ENCODE peak calls at places on chromosomes 2 and 18, in six cellular contexts. F, J, H, B, R and A are unnamed samples. For H3K4me1, the result is how much of the 10 kb centered on the place peaks cover.

GRCh38 chr18:21489119-21489750 is 111.3 kb downstream of the ESCO1 start:
- DNase-seq in F (peak), J (peak), H (no peak), B (peak), R (peak), A (no peak)

GRCh38 chr18:1691860-1692259 is 787.2 kb downstream of the ADCYAP1 start:
- DNase-seq in F (no peak), J (no peak), H (no peak), B (no peak), R (no peak), A (no peak)

GRCh38 chr2:219737270-219737691 is 109.9 kb downstream of the SLC4A3 start:
- DNase-seq in F (peak), J (no peak), H (no peak), B (peak), R (no peak), A (no peak)

GRCh38 chr18:28176933-28177827 is at the start of gene CDH2:
- DNase-seq in F (peak), J (peak), H (peak), B (peak), R (peak), A (peak)

GRCh38 chr2:170101789-170102188 is 76.2 kb upstream of the MYO3B start:
- DNase-seq in F (no peak), J (no peak), H (no peak), B (no peak), R (peak), A (no peak)

GRCh38 chr2:203623104-203623503 is 83.3 kb upstream of the CD28 start:
- DNase-seq in F (peak), J (no peak), H (no peak), B (peak), R (no peak), A (no peak)

GRCh38 chr2:88560619-88561307 is 66.5 kb downstream of the EIF2AK3 start:
- DNase-seq in F (no peak), J (no peak), H (no peak), B (no peak), R (no peak), A (no peak)

GRCh38 chr2:61978522-61978921 is 73.0 kb downstream of the COMMD1 start:
- DNase-seq in F (no peak), J (no peak), H (no peak), B (no peak), R (no peak), A (no peak)

GRCh38 chr2:70817284-70817954 is 3.0 kb downstream of the CLEC4F start:
- DNase-seq in F (no peak), J (no peak), H (no peak), B (no peak), R (no peak), A (no peak)

GRCh38 chr2:113974727-113975126 is 84.8 kb downstream of the ACTR3 start:
- DNase-seq in F (no peak), J (no peak), H (no peak), B (no peak), R (no peak), A (no peak)

GRCh38 chr2:122927217-122927616 is 1097.9 kb upstream of the CNTNAP5 start:
- DNase-seq in F (no peak), J (peak), H (no peak), B (no peak), R (no peak), A (no peak)

GRCh38 chr2:164178835-164179470 is 442.3 kb downstream of the GRB14 start:
- DNase-seq in F (peak), J (no peak), H (no peak), B (peak), R (no peak), A (no peak)

GRCh38 chr2:10447300-10448207 is 573 bp downstream of the ODC1 start:
- DNase-seq in F (peak), J (no peak), H (no peak), B (peak), R (peak), A (no peak)

GRCh38 chr2:98569197-98569793 is 39.0 kb downstream of the COA5 start:
- DNase-seq in F (peak), J (peak), H (peak), B (no peak), R (peak), A (peak)

GRCh38 chr2:236208281-236208900 is 40.2 kb upstream of the GBX2 start:
- DNase-seq in F (no peak), J (no peak), H (no peak), B (no peak), R (no peak), A (no peak)

GRCh38 chr2:240387669-240388358 is 47.6 kb upstream of the GPC1 start:
- DNase-seq in F (peak), J (no peak), H (peak), B (peak), R (no peak), A (no peak)

GRCh38 chr2:211737282-211737681 is 801.3 kb downstream of the ERBB4 start:
- DNase-seq in F (peak), J (no peak), H (no peak), B (no peak), R (no peak), A (no peak)

GRCh38 chr2:46119453-46119852 is 177.8 kb upstream of the EPAS1 start:
- DNase-seq in F (peak), J (no peak), H (no peak), B (no peak), R (peak), A (no peak)

GRCh38 chr2:46142546-46143329 is 154.5 kb upstream of the EPAS1 start:
- DNase-seq in F (no peak), J (no peak), H (no peak), B (no peak), R (no peak), A (no peak)

GRCh38 chr2:66582975-66583842 is 148.3 kb downstream of the MEIS1 start:
- DNase-seq in F (no peak), J (no peak), H (no peak), B (peak), R (no peak), A (peak)

GRCh38 chr2:51846796-51847195 is 814.9 kb upstream of the NRXN1 start:
- DNase-seq in F (no peak), J (no peak), H (no peak), B (peak), R (no peak), A (no peak)

GRCh38 chr18:27778441-27778840 is 398.5 kb downstream of the CDH2 start:
- DNase-seq in F (peak), J (no peak), H (no peak), B (peak), R (no peak), A (no peak)

DNA sequence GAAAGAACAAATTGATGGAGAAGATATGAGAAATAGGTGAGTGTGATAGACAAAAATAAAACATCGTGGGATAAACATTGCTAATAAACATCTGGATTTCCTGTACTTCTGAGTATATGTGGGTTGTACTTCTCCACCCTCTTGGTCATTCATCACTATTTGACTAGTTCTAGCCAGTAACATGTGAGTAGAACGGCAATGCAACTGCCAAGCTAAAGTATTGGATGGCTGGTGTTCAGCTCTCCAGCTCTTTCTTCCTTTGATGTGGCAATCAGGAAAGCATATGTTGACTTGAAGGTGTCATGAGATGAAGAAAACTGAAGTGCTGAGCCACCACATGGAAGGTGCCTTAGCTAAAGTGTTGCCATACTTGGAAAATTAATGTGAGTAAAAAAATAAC is 144.9 kb downstream of the SCG2 start:
- DNase-seq in F (no peak), J (no peak), H (no peak), B (no peak), R (no peak), A (no peak)
- H3K4me1 ChIP-seq in F (under half), J (under half), H (under half), B (under half), R (under half), A (under half)

GRCh38 chr2:8475349-8476045 is 206.4 kb upstream of the ID2 start:
- DNase-seq in F (no peak), J (no peak), H (no peak), B (no peak), R (no peak), A (no peak)

GRCh38 chr2:8469709-8470493 is 212.0 kb upstream of the ID2 start:
- DNase-seq in F (no peak), J (no peak), H (no peak), B (no peak), R (no peak), A (no peak)

GRCh38 chr2:8478133-8478793 is 203.6 kb upstream of the ID2 start:
- DNase-seq in F (no peak), J (no peak), H (no peak), B (no peak), R (no peak), A (no peak)

GRCh38 chr2:8477511-8478132 is 204.2 kb upstream of the ID2 start:
- DNase-seq in F (no peak), J (no peak), H (no peak), B (no peak), R (no peak), A (no peak)

GRCh38 chr2:8472545-8473361 is 209.1 kb upstream of the ID2 start:
- DNase-seq in F (no peak), J (no peak), H (no peak), B (no peak), R (no peak), A (no peak)
- H3K4me3 ChIP-seq in F (no peak), J (no peak), H (no peak), B (no peak), R (no peak), A (no peak)

GRCh38 chr2:216696751-216697560 is 1.6 kb upstream of the IGFBP5 start:
- DNase-seq in F (peak), J (no peak), H (no peak), B (peak), R (no peak), A (no peak)
- H3K4me1 ChIP-seq in F (under half), J (under half), H (half or more), B (under half), R (under half), A (under half)

GRCh38 chr2:86296947-86297346 is 40.5 kb downstream of the REEP1 start:
- DNase-seq in F (no peak), J (no peak), H (no peak), B (no peak), R (no peak), A (no peak)
- H3K4me3 ChIP-seq in F (no peak), J (no peak), H (no peak), B (no peak), R (no peak), A (no peak)

GRCh38 chr2:5990021-5990420 is 297.8 kb downstream of the SOX11 start:
- DNase-seq in F (no peak), J (no peak), H (no peak), B (no peak), R (no peak), A (no peak)
- H3K4me1 ChIP-seq in F (under half), J (under half), H (under half), B (under half), R (under half), A (under half)

DNA sequence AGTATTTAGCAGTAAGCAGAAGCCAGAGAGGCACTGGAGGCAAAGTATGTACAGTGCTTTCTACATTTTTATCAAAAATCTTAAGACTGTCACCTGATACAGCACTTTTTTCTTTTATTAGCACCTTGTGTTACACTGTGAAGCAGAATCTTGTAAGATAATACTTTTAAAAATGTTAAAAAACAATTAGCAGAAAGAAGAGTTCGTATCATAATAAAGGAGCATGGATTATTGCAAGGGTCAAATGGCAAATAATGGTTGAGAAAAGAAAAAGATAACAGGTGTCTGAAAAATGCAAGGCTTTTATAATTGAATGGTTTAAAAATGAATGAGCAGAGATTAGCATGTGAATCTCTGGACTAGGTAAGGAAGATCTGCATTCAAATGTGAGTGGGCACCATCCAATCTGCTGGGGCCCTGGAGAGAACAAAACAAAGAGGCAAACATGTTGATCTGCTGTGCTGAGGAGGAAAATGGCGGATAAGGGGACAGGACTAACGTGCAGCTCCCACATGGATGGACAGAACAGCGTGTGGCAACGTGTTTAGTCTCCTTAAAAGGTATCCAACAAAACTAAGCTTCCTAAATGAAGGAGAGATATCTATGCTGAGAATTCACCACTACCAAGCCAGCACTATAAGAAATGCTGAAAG is 9.5 kb downstream of the CEBPZOS start:
- DNase-seq in F (no peak), J (no peak), H (no peak), B (no peak), R (no peak), A (no peak)
- H3K4me3 ChIP-seq in F (no peak), J (no peak), H (no peak), B (no peak), R (no peak), A (no peak)